ENCODE peak calls at places on chromosomes 12 and 14, in five cellular contexts. Z is stimulated activated CD4-positive, alpha-beta T cell treated with anti-CD3 and anti-CD28 coated beads, Interleukin-1b, Interleukin-23, amount 100 ng/mL, for 4 hours; K is HT1080; R is frontal cortex; O is OCI-LY7. Y is an unnamed sample.

GRCh38 chr14:32477406-32477805 is 148.3 kb downstream of the AKAP6 start:
- DNase-seq in O (no peak), R (no peak), K (no peak), Z (no peak), Y (no peak)

GRCh38 chr12:130803707-130804106 is 35.3 kb downstream of the STX2 start:
- DNase-seq in K (no peak), Z (no peak), R (no peak), O (no peak), Y (no peak)

GRCh38 chr14:20683125-20683895 is 1.1 kb upstream of the RNASE4 start:
- DNase-seq in R (peak), K (peak), Z (peak), O (peak), Y (peak)

GRCh38 chr12:53402871-53403270 is 20.8 kb upstream of the AMHR2 start:
- DNase-seq in Z (no peak), O (no peak), R (no peak), K (no peak), Y (no peak)

GRCh38 chr14:59358105-59358504 is 107.1 kb downstream of the GPR135 start:
- DNase-seq in Z (no peak), K (peak), O (no peak), R (no peak), Y (no peak)

GRCh38 chr12:68636268-68636667 is 25.6 kb downstream of the RAP1B start:
- DNase-seq in Z (no peak), K (no peak), R (no peak), O (no peak), Y (no peak)

GRCh38 chr12:22321620-22322019 is 12.9 kb downstream of the ST8SIA1 start:
- DNase-seq in O (no peak), R (no peak), Z (peak), K (peak), Y (no peak)

GRCh38 chr12:120708646-120709045 is 1.6 kb upstream of the UNC119B start:
- DNase-seq in R (no peak), K (no peak), O (no peak), Z (no peak), Y (no peak)

GRCh38 chr12:94874086-94874985 is 129.2 kb downstream of the NDUFA12 start:
- DNase-seq in K (no peak), Z (no peak), R (no peak), O (no peak), Y (no peak)

GRCh38 chr14:78690836-78691235 is 520.7 kb downstream of the NRXN3 start:
- DNase-seq in R (no peak), Z (no peak), K (peak), O (no peak), Y (no peak)